ENCODE peak calls at places on chromosomes 11 and 22, in five cellular contexts. C is fibroblast of pulmonary artery, Y is body of pancreas, A is endothelial cell of umbilical vein, S is sigmoid colon. R is an unnamed sample.
A peak's percentile ranks its signal among the peaks of the same experiment; 100 is the strongest.

GRCh38 chr11:75467311-75467710 is 34.3 kb upstream of the KLHL35 start:
- DNase-seq in C (no peak), Y (no peak), A (no peak), S (no peak), R (no peak)

GRCh38 chr11:56659755-56660154 is 3.7 kb upstream of the OR5AR1 start:
- DNase-seq in C (no peak), Y (no peak), A (no peak), S (no peak), R (no peak)

GRCh38 chr11:57325735-57326048 is 940 bp upstream of the TNKS1BP1 start:
- DNase-seq in C (no peak), Y (peak; percentile 76), A (peak; percentile 83), S (peak; percentile 83), R (no peak)

GRCh38 chr11:84691830-84692229 is 935.3 kb downstream of the DLG2 start:
- DNase-seq in C (no peak), Y (no peak), A (no peak), S (no peak), R (no peak)

GRCh38 chr22:48425091-48425506 is 1402.6 kb downstream of the BRD1 start:
- DNase-seq in C (no peak), Y (no peak), A (no peak), S (no peak), R (no peak)

GRCh38 chr22:47192651-47193437 is 430.4 kb downstream of the TBC1D22A start:
- DNase-seq in C (no peak), Y (no peak), A (no peak), S (peak; percentile 50), R (peak; percentile 71)

GRCh38 chr11:26849009-26849408 is 127.1 kb upstream of the SLC5A12 start:
- DNase-seq in C (no peak), Y (peak; percentile 8), A (no peak), S (peak; percentile 81), R (no peak)

GRCh38 chr11:12556155-12556554 is 118.1 kb upstream of the TEAD1 start:
- DNase-seq in C (peak; percentile 72), Y (no peak), A (no peak), S (no peak), R (no peak)

GRCh38 chr11:47468598-47469214 is 19.8 kb upstream of the RAPSN start:
- DNase-seq in C (peak; percentile 29), Y (no peak), A (no peak), S (no peak), R (no peak)

GRCh38 chr11:65698205-65698604 is 13.8 kb upstream of the KAT5 start:
- DNase-seq in C (peak; percentile 64), Y (no peak), A (peak; percentile 56), S (no peak), R (no peak)

GRCh38 chr22:40484906-40485660 is 114.7 kb downstream of the SGSM3 start:
- DNase-seq in C (peak; percentile 47), Y (no peak), A (no peak), S (no peak), R (no peak)

GRCh38 chr22:22944268-22944985 is 56.8 kb downstream of the IGLL5 start:
- DNase-seq in C (no peak), Y (no peak), A (no peak), S (no peak), R (no peak)

GRCh38 chr11:102546923-102547471 is 16.4 kb upstream of the MMP7 start:
- DNase-seq in C (no peak), Y (peak; percentile 35), A (no peak), S (no peak), R (peak; percentile 48)

GRCh38 chr11:74466916-74467885 is at the start of gene KCNE3:
- DNase-seq in C (peak; percentile 49), Y (peak; percentile 49), A (peak; percentile 13), S (peak; percentile 70), R (peak; percentile 13)

GRCh38 chr22:34761111-34761510 is 304.8 kb upstream of the ISX start:
- DNase-seq in C (no peak), Y (no peak), A (no peak), S (no peak), R (no peak)

DNA sequence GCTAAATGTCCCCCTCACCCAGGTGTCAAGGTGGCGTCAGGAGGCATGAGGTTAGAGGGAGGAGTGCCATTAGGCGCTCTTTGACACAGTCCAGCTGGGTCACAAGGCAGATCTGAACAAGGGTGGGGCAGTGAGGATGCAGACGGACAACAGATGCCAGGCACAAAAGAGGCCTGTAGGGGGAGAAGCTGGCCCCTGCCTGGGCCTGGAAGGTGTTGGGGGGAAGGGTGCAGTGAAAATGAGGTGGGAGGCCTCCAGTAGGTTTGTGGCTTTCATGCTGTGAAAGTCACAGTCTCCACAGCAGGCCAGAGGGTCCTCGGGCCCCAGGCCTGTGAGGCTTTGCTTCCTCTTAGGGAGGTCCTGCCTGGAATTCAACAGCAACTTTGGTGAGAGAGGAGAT is 85.0 kb upstream of the PLET1 start:
- DNase-seq in C (no peak), Y (no peak), A (no peak), S (no peak), R (no peak)
- TF ChIP-seq CTCF in C (no peak), Y (no peak), A (no peak), S (no peak), R (no peak)

GRCh38 chr11:3224730-3225098 is 6.1 kb upstream of the MRGPRG start:
- DNase-seq in C (no peak), Y (no peak), A (no peak), S (no peak), R (no peak)

GRCh38 chr11:3226846-3227567 is 5.2 kb downstream of the MRGPRE start:
- DNase-seq in C (no peak), Y (no peak), A (no peak), S (peak; percentile 56), R (no peak)

GRCh38 chr11:3227568-3228444 is 4.4 kb downstream of the MRGPRE start:
- DNase-seq in C (no peak), Y (no peak), A (no peak), S (no peak), R (no peak)

GRCh38 chr11:3225159-3225758 is 6.6 kb upstream of the MRGPRG start:
- DNase-seq in C (no peak), Y (no peak), A (no peak), S (peak; percentile 58), R (no peak)

GRCh38 chr11:3225826-3226750 is 6.1 kb downstream of the MRGPRE start:
- DNase-seq in C (no peak), Y (no peak), A (no peak), S (no peak), R (no peak)
- TF ChIP-seq CTCF in C (no peak), Y (no peak), A (no peak), S (no peak), R (no peak)

GRCh38 chr11:90434858-90435257 is 212.0 kb upstream of the CHORDC1 start:
- DNase-seq in C (no peak), Y (peak; percentile 3), A (peak; percentile 49), S (no peak), R (peak; percentile 27)
- TF ChIP-seq CTCF in C (no peak), Y (no peak), A (no peak), S (no peak), R (no peak)

GRCh38 chr22:17097701-17098100 is 12.9 kb downstream of the IL17RA start:
- DNase-seq in C (no peak), Y (no peak), A (no peak), S (peak; percentile 46), R (no peak)

GRCh38 chr22:17096095-17096494 is 11.3 kb downstream of the IL17RA start:
- DNase-seq in C (no peak), Y (no peak), A (no peak), S (peak; percentile 10), R (no peak)

GRCh38 chr22:17093081-17093480 is 8.3 kb downstream of the IL17RA start:
- DNase-seq in C (no peak), Y (no peak), A (no peak), S (peak; percentile 5), R (no peak)

GRCh38 chr22:17097062-17097461 is 12.3 kb downstream of the IL17RA start:
- DNase-seq in C (no peak), Y (no peak), A (no peak), S (peak; percentile 21), R (no peak)

GRCh38 chr22:17095538-17095937 is 10.7 kb downstream of the IL17RA start:
- DNase-seq in C (no peak), Y (no peak), A (no peak), S (peak; percentile 21), R (no peak)
- TF ChIP-seq CTCF in C (peak; percentile 41), Y (no peak), A (peak; percentile 37), S (no peak), R (no peak)